ENCODE peak calls at places on chromosomes 3 and 15, in four cellular contexts. M, D, U and V are unnamed samples.

GRCh38 chr15:45631831-45632230 is 3.0 kb upstream of the SQOR start:
- DNase-seq in M (no peak), D (no peak), U (no peak), V (no peak)

GRCh38 chr3:28118087-28118486 is 123.3 kb upstream of the CMC1 start:
- DNase-seq in M (no peak), D (no peak), U (no peak), V (no peak)

GRCh38 chr3:197338586-197338985 is 40.2 kb upstream of the DLG1 start:
- DNase-seq in M (no peak), D (no peak), U (no peak), V (no peak)

GRCh38 chr15:57570994-57571393 is 20.7 kb upstream of the MYZAP start:
- DNase-seq in M (no peak), D (no peak), U (no peak), V (no peak)

GRCh38 chr3:5339967-5340535 is 152.5 kb downstream of the EDEM1 start:
- DNase-seq in M (no peak), D (no peak), U (peak; percentile 19), V (no peak)

GRCh38 chr15:82531496-82532382 is 8.5 kb downstream of the RPS17 start:
- DNase-seq in M (no peak), D (no peak), U (no peak), V (no peak)

GRCh38 chr3:169822540-169822939 is 9.8 kb upstream of the LRRC34 start:
- DNase-seq in M (no peak), D (no peak), U (peak; percentile 20), V (no peak)

GRCh38 chr3:71581981-71582611 is 1.4 kb downstream of the FOXP1 start:
- DNase-seq in M (peak; percentile 8), D (peak; percentile 39), U (peak; percentile 52), V (peak; percentile 26)

GRCh38 chr3:136195258-136196063 is 674 bp downstream of the MSL2 start:
- DNase-seq in M (peak; percentile 78), D (peak; percentile 79), U (peak; percentile 67), V (no peak)

GRCh38 chr15:25169318-25169717 is 214.5 kb downstream of the SNRPN start:
- DNase-seq in M (no peak), D (no peak), U (no peak), V (no peak)

GRCh38 chr3:37971467-37971866 is 19.1 kb upstream of the VILL start:
- DNase-seq in M (no peak), D (no peak), U (no peak), V (no peak)

GRCh38 chr15:77748078-77749064 is 115.7 kb upstream of the LINGO1 start:
- DNase-seq in M (no peak), D (no peak), U (no peak), V (no peak)

GRCh38 chr15:65184944-65185717 is at the start of gene CLPX:
- DNase-seq in M (peak; percentile 86), D (peak; percentile 87), U (peak; percentile 93), V (peak; percentile 96)

GRCh38 chr3:181901626-181902025 is 189.9 kb downstream of the SOX2 start:
- DNase-seq in M (no peak), D (no peak), U (no peak), V (no peak)

GRCh38 chr3:56303508-56303907 is 164.8 kb downstream of the ERC2 start:
- DNase-seq in M (no peak), D (no peak), U (no peak), V (no peak)

GRCh38 chr3:170038434-170039110 is 777 bp downstream of the GPR160 start:
- DNase-seq in M (no peak), D (no peak), U (peak; percentile 66), V (peak; percentile 53)

GRCh38 chr3:156037356-156037755 is 83.0 kb upstream of the KCNAB1 start:
- DNase-seq in M (no peak), D (no peak), U (no peak), V (no peak)

GRCh38 chr15:50241684-50242450 is 23.7 kb downstream of the HDC start:
- DNase-seq in M (no peak), D (no peak), U (no peak), V (no peak)

GRCh38 chr3:55330355-55330754 is 156.8 kb downstream of the WNT5A start:
- DNase-seq in M (no peak), D (peak; percentile 27), U (no peak), V (no peak)

GRCh38 chr15:98803228-98804056 is 155.1 kb downstream of the IGF1R start:
- DNase-seq in M (no peak), D (no peak), U (no peak), V (no peak)
- H3K4me3 ChIP-seq in M (no peak overlapping the region), D (no peak overlapping the region), U (no peak overlapping the region), V (no peak overlapping the region)

DNA sequence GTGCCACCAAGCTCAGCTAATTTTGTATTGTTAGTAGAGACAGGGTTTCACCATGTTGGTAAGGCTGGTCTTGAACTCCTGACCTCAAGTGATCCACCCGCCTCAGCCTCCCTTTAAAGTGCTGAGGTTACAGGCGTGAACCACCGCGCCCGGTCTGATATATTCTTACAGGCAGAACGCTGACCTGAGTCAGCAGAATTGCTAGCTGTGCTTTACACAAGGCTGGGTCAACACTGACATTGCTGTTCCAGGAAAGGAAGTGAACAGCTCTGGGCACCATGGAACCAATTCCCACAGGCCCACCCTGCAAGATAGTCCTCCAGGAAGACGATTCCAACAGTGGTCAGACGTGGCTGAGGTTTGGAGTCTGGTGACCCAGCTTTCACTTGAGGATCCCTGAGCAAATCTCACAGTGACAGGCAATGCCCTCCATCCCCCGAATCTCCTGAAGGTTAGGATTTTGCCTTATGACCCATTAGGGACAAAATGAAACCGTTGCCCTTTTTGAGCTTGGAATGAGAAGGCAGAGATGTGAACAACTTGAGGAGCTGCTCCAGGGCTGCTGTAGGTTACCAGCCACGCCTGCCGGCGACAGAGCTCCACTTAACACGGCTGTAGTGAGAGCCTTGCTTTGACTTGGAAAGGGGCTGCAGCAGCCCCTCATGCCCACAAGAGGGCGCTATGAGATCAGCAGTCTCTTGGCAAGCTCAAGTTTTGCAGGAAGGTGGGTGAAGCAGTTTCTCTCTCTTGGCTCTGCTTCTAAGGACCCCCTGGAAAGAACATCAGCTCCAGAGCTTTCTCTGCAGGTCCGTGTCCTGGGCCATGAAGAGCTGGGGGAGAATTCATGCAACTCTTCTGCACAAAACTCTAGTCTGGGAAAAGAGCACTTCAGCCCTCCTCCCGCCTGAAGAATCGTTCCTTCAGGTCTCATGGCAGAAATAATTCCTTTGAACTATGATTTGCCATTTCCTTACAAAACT is 74.1 kb downstream of the SENP2 start:
- DNase-seq in M (peak; percentile 35), D (peak; percentile 76), U (peak; percentile 82), V (peak; percentile 35)
- H3K4me3 ChIP-seq in M (no peak overlapping the region), D (no peak overlapping the region), U (no peak overlapping the region), V (no peak overlapping the region)

DNA sequence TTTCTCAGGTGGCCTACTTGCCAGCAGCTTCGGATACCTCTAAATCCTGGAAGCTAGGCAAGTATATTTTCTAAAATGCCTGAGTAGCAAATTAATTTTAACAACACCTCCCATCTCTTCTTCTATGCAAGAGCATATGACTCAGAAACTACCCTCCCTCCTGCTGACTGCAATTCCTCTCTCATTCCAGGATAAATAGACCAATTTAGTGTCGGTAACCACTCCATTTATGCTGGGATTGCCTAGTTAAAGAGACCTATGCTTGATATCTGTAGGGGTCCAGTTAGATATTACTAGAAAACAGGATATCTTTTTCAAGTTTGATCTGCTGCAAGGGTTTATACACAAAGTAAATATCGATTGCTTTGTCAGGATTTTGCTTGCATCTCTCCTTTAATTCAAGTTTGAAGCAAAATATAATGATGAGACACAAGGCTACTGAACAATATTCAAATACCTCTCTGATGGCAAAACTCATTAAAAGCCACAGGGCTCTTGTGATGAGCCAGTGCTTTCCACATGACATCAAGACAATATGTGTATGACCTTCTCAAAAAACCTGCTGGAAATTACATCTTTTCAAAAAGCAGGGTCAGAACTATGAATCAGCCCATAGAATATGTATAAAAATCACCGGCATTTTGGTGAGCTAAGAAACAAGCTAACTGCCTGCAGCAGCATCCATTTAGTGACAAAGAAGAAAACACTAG is 491.6 kb upstream of the NECTIN3 start:
- DNase-seq in M (no peak), D (no peak), U (no peak), V (no peak)
- H3K4me3 ChIP-seq in M (no peak overlapping the region), D (no peak overlapping the region), U (no peak overlapping the region), V (no peak overlapping the region)

DNA sequence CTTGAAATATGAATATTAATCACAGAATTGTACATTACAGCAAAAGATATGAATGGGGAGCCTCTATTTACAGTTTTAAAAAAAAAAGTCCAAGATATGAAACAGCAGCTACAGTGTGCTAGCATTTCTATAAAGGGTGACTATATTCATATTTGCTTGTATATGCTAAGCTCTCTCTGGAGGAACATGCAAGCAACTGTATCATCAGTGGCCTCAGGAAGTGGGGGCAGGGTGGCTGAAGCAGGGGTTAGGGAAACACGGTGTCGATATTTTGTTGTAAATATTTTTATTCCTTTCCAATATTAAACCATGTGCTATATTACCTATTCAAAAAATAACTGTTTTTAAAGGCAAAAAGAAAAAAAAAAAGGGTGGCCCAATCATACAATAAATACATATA is 2.3 kb downstream of the UACA start:
- DNase-seq in M (no peak), D (no peak), U (no peak), V (no peak)
- H3K4me3 ChIP-seq in M (no peak overlapping the region), D (no peak overlapping the region), U (no peak overlapping the region), V (no peak overlapping the region)